ENCODE peak calls at places on chromosomes 6 and 20, in four cellular contexts. F is stomach, W is adrenal gland, B is NT2/D1. E is an unnamed sample.

GRCh38 chr6:162621246-162621645 is 106.3 kb downstream of the PRKN start:
- DNase-seq in B (no peak), F (no peak), W (peak; percentile 45), E (no peak)

GRCh38 chr6:26224547-26224912 is 137.3 kb downstream of the HFE start:
- DNase-seq in W (no peak), B (no peak), F (no peak), E (no peak)

GRCh38 chr20:63748356-63749270 is 9.0 kb downstream of the SLC2A4RG start:
- DNase-seq in B (no peak), W (no peak), F (no peak), E (peak; percentile 88)

GRCh38 chr20:12925214-12925755 is 83.5 kb upstream of the SPTLC3 start:
- DNase-seq in W (peak; percentile 36), F (peak; percentile 35), B (peak; percentile 51), E (no peak)

GRCh38 chr6:106692112-106692822 is 62.9 kb downstream of the QRSL1 start:
- DNase-seq in B (peak; percentile 66), F (peak; percentile 77), W (peak; percentile 24), E (no peak)

GRCh38 chr6:112636650-112637260 is 289.6 kb downstream of the RFPL4B start:
- DNase-seq in W (no peak), F (no peak), B (no peak), E (no peak)

GRCh38 chr6:121767254-121767653 is 331.8 kb downstream of the GJA1 start:
- DNase-seq in B (no peak), W (no peak), F (no peak), E (no peak)

GRCh38 chr6:105320766-105321165 is 82.1 kb downstream of the PREP start:
- DNase-seq in F (no peak), W (no peak), B (no peak), E (no peak)

GRCh38 chr6:12751694-12752304 is 35.2 kb downstream of the PHACTR1 start:
- DNase-seq in F (peak; percentile 55), B (no peak), W (peak; percentile 52), E (no peak)

GRCh38 chr6:142444800-142445405 is 143.1 kb downstream of the ADGRG6 start:
- DNase-seq in F (no peak), W (no peak), B (no peak), E (no peak)

GRCh38 chr20:38766071-38766470 is 17.8 kb downstream of the ACTR5 start:
- DNase-seq in F (no peak), B (no peak), W (no peak), E (no peak)

GRCh38 chr20:33119725-33120720 is 40.6 kb downstream of the BPIFB4 start:
- DNase-seq in F (no peak), W (no peak), B (no peak), E (peak; percentile 48)

GRCh38 chr6:17493286-17493685 is 99.9 kb downstream of the CAP2 start:
- DNase-seq in F (no peak), B (no peak), W (no peak), E (no peak)

GRCh38 chr6:78781001-78781400 is 86.3 kb upstream of the IRAK1BP1 start:
- DNase-seq in W (no peak), F (no peak), B (no peak), E (no peak)

GRCh38 chr6:137846772-137847313 is 20.2 kb upstream of the TNFAIP3 start:
- DNase-seq in F (no peak), W (peak; percentile 33), B (no peak), E (no peak)

GRCh38 chr6:122832515-122833228 is 43.6 kb downstream of the SMPDL3A start:
- DNase-seq in F (no peak), B (no peak), W (no peak), E (no peak)

GRCh38 chr6:77245026-77245425 is 218.3 kb downstream of the HTR1B start:
- DNase-seq in W (no peak), F (no peak), B (no peak), E (no peak)

GRCh38 chr6:149861603-149862423 is 2.3 kb downstream of the LRP11 start:
- DNase-seq in W (no peak), B (no peak), F (no peak), E (no peak)

GRCh38 chr20:10347066-10347465 is 87.0 kb downstream of the MKKS start:
- DNase-seq in W (no peak), B (no peak), F (no peak), E (no peak)

GRCh38 chr20:45445805-45446562 is 23.6 kb upstream of the WFDC2 start:
- DNase-seq in F (no peak), W (no peak), B (no peak), E (no peak)

GRCh38 chr20:34016736-34017135 is 23.0 kb downstream of the RALY start:
- DNase-seq in W (no peak), B (no peak), F (no peak), E (no peak)

GRCh38 chr6:1611572-1612385 is 2.1 kb downstream of the FOXC1 start:
- DNase-seq in B (no peak), W (peak; percentile 49), F (no peak), E (no peak)

GRCh38 chr20:33401042-33401921 is at the start of gene CDK5RAP1:
- DNase-seq in B (peak; percentile 78), W (peak; percentile 81), F (peak; percentile 90), E (peak; percentile 97)

GRCh38 chr6:133242761-133243590 is 1.8 kb downstream of the EYA4 start:
- DNase-seq in B (no peak), W (no peak), F (no peak), E (peak; percentile 49)

GRCh38 chr6:87357479-87358196 is 13.0 kb downstream of the C6orf163 start:
- DNase-seq in B (no peak), F (no peak), W (no peak), E (no peak)

GRCh38 chr20:51335329-51335841 is 207.1 kb downstream of the NFATC2 start:
- DNase-seq in F (no peak), W (no peak), B (no peak), E (peak; percentile 98)

GRCh38 chr6:53794073-53794719 is 609 bp upstream of the LRRC1 start:
- DNase-seq in F (peak; percentile 74), W (peak; percentile 68), B (no peak), E (peak; percentile 73)

GRCh38 chr20:34925981-34926380 is 29.6 kb downstream of the GSS start:
- DNase-seq in W (no peak), F (no peak), B (no peak), E (no peak)

GRCh38 chr20:47187450-47188195 is 168.9 kb downstream of the ZMYND8 start:
- DNase-seq in W (no peak), B (no peak), F (no peak), E (no peak)

GRCh38 chr6:25874822-25875562 is 949 bp upstream of the SLC17A3 start:
- DNase-seq in F (no peak), W (no peak), B (no peak), E (no peak)

GRCh38 chr20:13105071-13105470 is 96.3 kb downstream of the SPTLC3 start:
- DNase-seq in B (no peak), F (no peak), W (no peak), E (no peak)

GRCh38 chr20:17499041-17499440 is 32.1 kb downstream of the BFSP1 start:
- DNase-seq in W (no peak), F (no peak), B (no peak), E (no peak)

GRCh38 chr20:31594558-31595379 is 10.3 kb upstream of the ID1 start:
- DNase-seq in B (no peak), F (peak; percentile 31), W (no peak), E (no peak)

GRCh38 chr6:159679091-159680077 is 13.7 kb downstream of the SOD2 start:
- DNase-seq in F (no peak), W (no peak), B (no peak), E (no peak)

GRCh38 chr6:156777866-156778614 is 862 bp downstream of the ARID1B start:
- DNase-seq in F (peak; percentile 51), B (no peak), W (peak; percentile 59), E (no peak)

GRCh38 chr6:110196874-110197273 is 16.6 kb downstream of the CDC40 start:
- DNase-seq in F (no peak), B (no peak), W (no peak), E (no peak)

GRCh38 chr6:20827798-20828197 is 293.5 kb downstream of the CDKAL1 start:
- DNase-seq in W (no peak), F (no peak), B (no peak), E (no peak)

GRCh38 chr6:15441982-15442381 is 196.1 kb downstream of the JARID2 start:
- DNase-seq in F (no peak), W (no peak), B (no peak), E (no peak)
- H3K4me1 ChIP-seq in F (peaks cover 39% of the 10 kb centered on the region), W (peaks cover 57% of the 10 kb centered on the region), B (peaks cover 11% of the 10 kb centered on the region), E (peaks cover 14% of the 10 kb centered on the region)

DNA sequence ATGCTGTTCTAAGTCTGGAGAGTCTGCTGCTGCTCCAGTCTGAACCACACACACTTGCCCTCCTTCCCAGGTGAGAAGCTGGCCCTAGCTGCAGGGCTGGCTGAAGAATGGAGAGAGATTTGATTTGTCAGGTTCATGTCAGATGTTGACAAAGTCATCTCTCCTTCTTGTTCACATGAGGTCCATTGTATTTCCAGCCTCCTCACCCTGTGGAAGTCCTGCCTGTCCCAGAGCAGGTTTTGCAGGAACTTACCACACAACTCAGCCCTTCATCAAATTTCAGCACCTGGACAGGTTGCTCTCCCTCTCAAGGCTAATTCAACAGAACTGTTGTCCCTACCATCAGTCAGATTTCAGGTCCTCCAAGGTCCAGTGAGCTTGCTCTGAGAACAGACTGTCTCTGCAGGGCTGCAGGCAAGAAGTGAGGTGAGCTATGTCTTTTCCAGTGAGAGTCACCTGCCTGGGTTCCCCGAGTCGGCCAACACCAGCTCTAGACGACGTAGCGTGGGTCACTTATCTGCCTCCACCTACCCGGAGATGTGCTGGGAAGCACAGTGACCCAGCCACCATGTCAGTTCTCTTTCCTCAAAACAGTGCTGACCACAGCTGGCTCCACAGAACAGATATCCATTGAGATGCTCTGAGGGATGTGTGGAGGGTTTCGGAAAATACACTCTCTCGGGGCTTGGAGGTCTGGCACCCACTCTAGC is 58.0 kb upstream of the CD93 start:
- DNase-seq in B (no peak), F (no peak), W (no peak), E (no peak)
- H3K4me1 ChIP-seq in B (peaks cover 2% of the 10 kb centered on the region), F (peaks cover 11% of the 10 kb centered on the region), W (peaks cover 48% of the 10 kb centered on the region), E (peaks cover 52% of the 10 kb centered on the region)

GRCh38 chr6:75601608-75602163 is at the start of gene SENP6:
- DNase-seq in F (peak; percentile 75), W (peak; percentile 81), B (peak; percentile 46), E (peak; percentile 69)
- H3K4me1 ChIP-seq in F (peaks cover 17% of the 10 kb centered on the region), W (peaks cover 16% of the 10 kb centered on the region), B (no peaks in the 10 kb centered on the region), E (peaks cover 5% of the 10 kb centered on the region)

DNA sequence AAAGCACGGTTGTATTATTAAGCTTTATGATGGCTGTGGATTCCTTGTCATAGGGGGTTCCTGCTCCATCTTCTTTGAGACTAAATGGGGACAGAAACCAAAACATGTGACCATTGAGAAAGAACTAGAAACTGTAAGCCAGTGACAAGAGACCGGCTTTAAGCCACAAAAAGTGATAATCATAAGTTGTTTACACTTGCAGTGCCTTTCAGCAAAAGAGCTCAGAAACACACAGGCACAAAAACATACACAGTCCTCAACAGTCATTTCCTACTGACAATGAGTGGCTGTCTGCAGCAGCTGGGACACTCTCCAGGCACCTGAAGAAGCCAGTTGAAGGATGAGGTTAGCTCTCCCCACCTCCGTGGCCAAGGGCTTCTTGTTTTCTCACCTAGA is 20.0 kb upstream of the UBE2J1 start:
- DNase-seq in W (no peak), F (no peak), B (no peak), E (no peak)
- H3K4me1 ChIP-seq in W (no peaks in the 10 kb centered on the region), F (peaks cover 4% of the 10 kb centered on the region), B (no peaks in the 10 kb centered on the region), E (no peaks in the 10 kb centered on the region)